ENCODE peak calls at places on chromosomes 7 and 10, in six cellular contexts. R is AG10803, F is AG09309, T is A549, B is body of pancreas, I is AG04449. L is an unnamed sample.

GRCh38 chr7:101880536-101881443 is 63.4 kb downstream of the CUX1 start:
- DNase-seq in I (peak), B (peak), R (peak), T (no peak), F (no peak), L (no peak)

GRCh38 chr7:79403879-79404278 is 49.6 kb downstream of the MAGI2 start:
- DNase-seq in R (no peak), I (no peak), B (no peak), F (no peak), T (no peak), L (no peak)

GRCh38 chr7:112669306-112669705 is 120.9 kb downstream of the TMEM168 start:
- DNase-seq in F (no peak), R (no peak), B (no peak), T (no peak), I (no peak), L (no peak)

GRCh38 chr10:59865101-59865500 is 41.3 kb downstream of the CCDC6 start:
- DNase-seq in I (no peak), B (peak), T (peak), F (no peak), R (no peak), L (no peak)

GRCh38 chr7:20575758-20576135 is 39.7 kb upstream of the ABCB5 start:
- DNase-seq in F (no peak), B (no peak), T (no peak), R (no peak), I (no peak), L (no peak)

GRCh38 chr10:129199826-129200225 is 267.2 kb upstream of the MGMT start:
- DNase-seq in R (no peak), I (no peak), F (no peak), T (no peak), B (no peak), L (no peak)

GRCh38 chr10:101367569-101368453 is 13.8 kb downstream of the BTRC start:
- DNase-seq in F (peak), B (no peak), R (peak), I (no peak), T (peak), L (peak)

GRCh38 chr7:8214162-8214897 is 47.6 kb downstream of the ICA1 start:
- DNase-seq in T (no peak), B (no peak), I (no peak), F (peak), R (peak), L (no peak)

GRCh38 chr10:47187592-47187991 is 112.4 kb upstream of the GDF10 start:
- DNase-seq in F (no peak), R (no peak), I (no peak), T (no peak), B (no peak), L (no peak)

GRCh38 chr7:131057015-131057518 is 270.6 kb upstream of the MKLN1 start:
- DNase-seq in B (peak), R (peak), I (peak), F (peak), T (no peak), L (peak)

GRCh38 chr10:60031664-60032063 is 125.3 kb upstream of the CCDC6 start:
- DNase-seq in I (no peak), T (no peak), F (no peak), R (no peak), B (no peak), L (no peak)

GRCh38 chr10:89022734-89023133 is 32.1 kb downstream of the FAS start:
- DNase-seq in R (no peak), I (no peak), B (no peak), F (no peak), T (no peak), L (no peak)
- TF ChIP-seq CTCF in R (no peak), I (no peak), B (no peak), F (no peak), T (no peak), L (no peak)

GRCh38 chr7:50791921-50792341 is 9.2 kb upstream of the GRB10 start:
- DNase-seq in I (no peak), B (peak), R (peak), F (no peak), T (peak), L (no peak)

GRCh38 chr7:50792342-50793114 is 9.8 kb upstream of the GRB10 start:
- DNase-seq in I (no peak), F (no peak), B (peak), T (peak), R (peak), L (no peak)

GRCh38 chr7:50793947-50794570 is 11.4 kb upstream of the GRB10 start:
- DNase-seq in B (no peak), F (no peak), I (no peak), R (no peak), T (no peak), L (no peak)

GRCh38 chr7:50793115-50793946 is 10.6 kb upstream of the GRB10 start:
- DNase-seq in F (no peak), I (no peak), T (peak), R (peak), B (peak), L (no peak)

GRCh38 chr7:50791363-50791762 is 8.7 kb upstream of the GRB10 start:
- DNase-seq in B (no peak), R (no peak), I (no peak), F (no peak), T (no peak), L (no peak)
- H3K4me3 ChIP-seq in B (peak), R (peak), I (peak), F (peak), T (peak), L (peak)

DNA sequence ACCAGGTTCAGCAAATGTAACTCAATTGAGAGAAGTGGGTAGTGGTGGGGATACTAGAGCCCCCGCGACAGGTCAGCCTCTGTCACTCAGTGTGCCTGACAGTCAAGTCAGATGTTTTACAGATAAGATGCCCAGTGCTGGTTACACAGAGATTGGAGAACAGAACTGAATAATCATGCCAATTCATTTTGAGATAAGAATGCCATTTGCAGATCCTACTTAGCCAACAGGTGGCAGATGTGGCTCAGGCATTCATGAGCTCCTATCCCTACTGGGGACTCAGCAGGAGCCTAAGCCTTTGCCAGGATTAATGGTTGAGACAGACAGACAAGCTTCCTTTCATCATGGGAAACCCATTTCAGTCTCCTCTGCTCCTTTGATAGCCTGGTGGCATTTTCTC is 137.8 kb downstream of the MAPK8 start:
- DNase-seq in R (peak), F (peak), B (peak), T (peak), I (no peak), L (no peak)
- TF ChIP-seq CTCF in R (peak), F (peak), B (no peak), T (peak), I (peak), L (peak)

GRCh38 chr7:16991551-16991950 is 109.8 kb upstream of the AGR3 start:
- DNase-seq in I (no peak), T (no peak), R (no peak), B (no peak), F (no peak), L (no peak)

GRCh38 chr7:16993543-16993942 is 111.8 kb upstream of the AGR3 start:
- DNase-seq in I (no peak), F (no peak), B (no peak), T (no peak), R (no peak), L (no peak)

GRCh38 chr7:16985621-16986020 is 103.8 kb upstream of the AGR3 start:
- DNase-seq in R (no peak), F (no peak), I (no peak), T (no peak), B (no peak), L (no peak)

GRCh38 chr7:16986775-16987174 is 105.0 kb upstream of the AGR3 start:
- DNase-seq in T (no peak), B (no peak), F (no peak), R (no peak), I (no peak), L (no peak)

GRCh38 chr7:16989883-16990413 is 108.2 kb upstream of the AGR3 start:
- DNase-seq in B (peak), R (peak), T (peak), I (peak), F (peak), L (no peak)
- H3K4me3 ChIP-seq in B (no peak), R (peak), T (peak), I (peak), F (peak), L (peak)

GRCh38 chr7:34389332-34390078 is 268.5 kb upstream of the NPSR1 start:
- DNase-seq in F (no peak), T (no peak), R (no peak), B (no peak), I (no peak), L (no peak)
- TF ChIP-seq CTCF in F (no peak), T (no peak), R (no peak), B (no peak), I (no peak), L (no peak)